ENCODE peak calls at places on chromosomes 1 and 21, in six cellular contexts. K is H9; D is foreskin fibroblast; S is left lung; F is CD8-positive, alpha-beta T cell; O is fibroblast of lung. V is an unnamed sample.

GRCh38 chr1:59976194-59977074 is 49.9 kb upstream of the CYP2J2 start:
- DNase-seq in S (peak; percentile 63), D (peak; percentile 86), K (peak; percentile 65), F (peak; percentile 18), O (peak; percentile 71), V (no peak)

GRCh38 chr1:5901150-5901549 is 91.1 kb downstream of the NPHP4 start:
- DNase-seq in O (no peak), K (no peak), D (no peak), S (no peak), F (no peak), V (no peak)

GRCh38 chr1:44924835-44925464 is 61.4 kb downstream of the EIF2B3 start:
- DNase-seq in S (no peak), F (no peak), K (no peak), O (peak; percentile 94), D (peak; percentile 89), V (no peak)

GRCh38 chr1:159909381-159909780 is 9.4 kb upstream of the CFAP45 start:
- DNase-seq in S (no peak), K (no peak), F (no peak), D (no peak), O (no peak), V (no peak)

GRCh38 chr1:193411771-193412170 is 225.4 kb upstream of the B3GALT2 start:
- DNase-seq in K (no peak), O (no peak), D (no peak), F (no peak), S (no peak), V (no peak)

GRCh38 chr1:204149635-204150565 is 1.9 kb downstream of the ETNK2 start:
- DNase-seq in S (no peak), O (no peak), F (no peak), K (no peak), D (no peak), V (peak; percentile 88)

GRCh38 chr1:161848676-161849075 is 82.6 kb downstream of the ATF6 start:
- DNase-seq in F (no peak), O (peak; percentile 16), D (peak; percentile 61), K (no peak), S (no peak), V (no peak)

GRCh38 chr1:82091274-82091673 is 290.5 kb downstream of the ADGRL2 start:
- DNase-seq in D (no peak), O (no peak), K (no peak), F (no peak), S (no peak), V (no peak)

GRCh38 chr1:67211589-67212563 is 45.6 kb downstream of the IL23R start:
- DNase-seq in K (no peak), D (peak; percentile 57), S (no peak), O (peak; percentile 44), F (peak; percentile 24), V (no peak)

GRCh38 chr1:9746651-9747050 is 77.1 kb downstream of the CLSTN1 start:
- DNase-seq in D (no peak), K (no peak), S (peak; percentile 12), F (no peak), O (no peak), V (no peak)

GRCh38 chr1:35030338-35031102 is 1.2 kb downstream of the ZMYM6 start:
- DNase-seq in K (no peak), S (no peak), F (no peak), D (no peak), O (peak; percentile 1), V (no peak)

GRCh38 chr1:60571811-60572210 is 498.2 kb upstream of the C1orf87 start:
- DNase-seq in O (peak; percentile 74), S (no peak), F (no peak), K (no peak), D (peak; percentile 83), V (no peak)

GRCh38 chr1:195604287-195604686 is 1004.0 kb downstream of the KCNT2 start:
- DNase-seq in S (no peak), D (peak; percentile 90), K (no peak), O (peak; percentile 88), F (no peak), V (no peak)

GRCh38 chr1:1118011-1118892 is 2.4 kb upstream of the C1orf159 start:
- DNase-seq in K (no peak), F (no peak), D (no peak), S (peak; percentile 70), O (no peak), V (peak; percentile 77)

GRCh38 chr1:116420417-116421200 is 47.6 kb downstream of the ATP1A1 start:
- DNase-seq in O (no peak), K (no peak), S (no peak), D (no peak), F (no peak), V (no peak)

GRCh38 chr1:173688300-173688699 is 18.6 kb upstream of the ANKRD45 start:
- DNase-seq in F (no peak), D (no peak), K (no peak), O (no peak), S (no peak), V (no peak)

GRCh38 chr1:206694151-206694550 is 9.4 kb downstream of the MAPKAPK2 start:
- DNase-seq in F (no peak), D (no peak), K (no peak), S (no peak), O (no peak), V (no peak)

GRCh38 chr1:80462006-80462405 is 1338.7 kb upstream of the ADGRL2 start:
- DNase-seq in K (no peak), D (no peak), F (no peak), O (no peak), S (no peak), V (no peak)

GRCh38 chr21:46048926-46049889 is 48.7 kb upstream of the COL6A2 start:
- DNase-seq in F (no peak), O (peak; percentile 100), S (peak; percentile 61), D (peak; percentile 100), K (peak; percentile 59), V (no peak)

GRCh38 chr1:19121192-19121591 is 88.9 kb downstream of the UBR4 start:
- DNase-seq in O (no peak), F (no peak), S (no peak), K (no peak), D (no peak), V (no peak)

GRCh38 chr1:51326839-51327238 is 3.5 kb downstream of the TTC39A start:
- DNase-seq in O (no peak), D (no peak), K (no peak), F (no peak), S (no peak), V (peak; percentile 66)

GRCh38 chr1:228464487-228464983 is 22.6 kb upstream of the RNF187 start:
- DNase-seq in F (peak; percentile 80), K (peak; percentile 94), S (no peak), O (peak; percentile 79), D (peak; percentile 92), V (no peak)
- TF ChIP-seq CTCF in F (no peak), K (no peak), S (no peak), O (no peak), D (no peak), V (no peak)

DNA sequence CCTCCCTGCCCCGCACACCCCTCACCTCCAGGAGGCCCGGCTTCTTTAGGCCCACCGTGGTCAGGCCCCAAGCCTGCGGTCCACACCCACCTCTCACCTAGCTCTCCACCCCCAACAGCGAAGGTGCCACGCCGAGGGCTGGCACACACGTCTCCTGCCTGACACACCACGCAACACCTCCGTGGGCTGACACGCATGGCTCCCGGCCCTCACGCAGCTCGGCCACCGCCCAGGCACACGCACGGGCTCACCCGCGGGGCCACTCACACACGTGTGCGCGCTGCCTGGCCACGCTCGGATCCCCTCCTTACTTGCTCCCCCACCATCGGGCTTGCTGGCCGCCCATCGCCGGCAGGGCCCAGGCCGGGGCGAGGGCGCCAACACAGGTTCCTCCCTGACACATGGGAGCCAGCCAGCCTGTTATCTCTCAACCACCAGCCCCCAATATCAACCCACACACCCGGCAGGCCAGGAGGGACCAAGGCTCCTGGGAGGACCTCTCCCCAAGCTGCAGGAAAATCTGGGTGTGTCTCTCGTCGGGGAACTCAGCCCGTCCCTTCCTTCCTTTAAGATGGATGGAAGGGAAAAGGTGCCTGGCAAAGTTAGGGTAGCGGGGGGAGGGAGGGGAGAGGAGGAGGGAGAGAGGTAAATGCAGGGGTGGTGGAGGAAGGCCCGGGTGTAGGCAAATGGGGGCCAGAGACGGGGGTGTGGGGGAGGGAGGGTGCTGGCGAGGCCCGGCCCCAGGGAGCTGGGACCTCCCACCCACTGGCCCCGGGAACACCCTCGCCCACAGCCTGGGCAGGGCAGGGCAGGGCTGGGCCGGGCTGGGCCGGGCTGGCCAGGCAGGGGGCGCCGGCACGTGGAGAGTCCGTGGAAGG is 546 bp downstream of the ELOVL1 start:
- DNase-seq in F (no peak), S (peak; percentile 88), D (peak; percentile 59), K (no peak), O (no peak), V (no peak)
- TF ChIP-seq CTCF in F (no peak), S (no peak), D (no peak), K (no peak), O (no peak), V (no peak)

GRCh38 chr1:151346082-151346768 is 827 bp downstream of the RFX5 start:
- DNase-seq in O (no peak), S (no peak), D (peak; percentile 17), F (no peak), K (no peak), V (no peak)
- TF ChIP-seq CTCF in O (no peak), S (no peak), D (no peak), F (no peak), K (no peak), V (no peak)

GRCh38 chr1:14567056-14567455 is 31.4 kb upstream of the KAZN start:
- DNase-seq in D (no peak), S (no peak), F (no peak), K (no peak), O (no peak), V (no peak)
- TF ChIP-seq CTCF in D (no peak), S (no peak), F (no peak), K (peak; percentile 74), O (no peak), V (peak; percentile 28)

GRCh38 chr1:70033934-70034333 is 171.4 kb downstream of the LRRC40 start:
- DNase-seq in S (no peak), K (no peak), O (no peak), F (no peak), D (no peak), V (no peak)

GRCh38 chr1:70038025-70038424 is 167.4 kb downstream of the LRRC40 start:
- DNase-seq in K (peak; percentile 45), O (no peak), D (peak; percentile 41), F (no peak), S (no peak), V (no peak)

GRCh38 chr1:70039485-70039884 is 165.9 kb downstream of the LRRC40 start:
- DNase-seq in S (no peak), F (no peak), D (no peak), K (no peak), O (no peak), V (no peak)

GRCh38 chr1:70033266-70033873 is 172.0 kb downstream of the LRRC40 start:
- DNase-seq in S (no peak), K (no peak), D (no peak), O (no peak), F (no peak), V (no peak)

GRCh38 chr1:70034403-70034802 is 171.0 kb downstream of the LRRC40 start:
- DNase-seq in K (peak; percentile 72), F (no peak), S (no peak), O (peak; percentile 74), D (peak; percentile 87), V (no peak)
- TF ChIP-seq CTCF in K (peak; percentile 51), F (no peak), S (no peak), O (peak; percentile 58), D (peak; percentile 61), V (peak; percentile 70)